ENCODE peak calls at places on chromosomes 6 and 20, in five cellular contexts. W is mucosa of descending colon, K is heart left ventricle, T is brain microvascular endothelial cell, X is HCT116. D is an unnamed sample.

GRCh38 chr6:104483225-104483834 is 376.4 kb downstream of the HACE1 start:
- DNase-seq in T (no peak), K (no peak), X (peak), W (no peak), D (no peak)

GRCh38 chr6:89368107-89368506 is 15.6 kb upstream of the UBE2J1 start:
- DNase-seq in T (peak), X (no peak), K (peak), W (peak), D (no peak)

GRCh38 chr6:165186041-165186440 is 123.4 kb downstream of the C6orf118 start:
- DNase-seq in W (no peak), T (no peak), K (no peak), X (no peak), D (no peak)

GRCh38 chr6:101080597-101080996 is 199.5 kb upstream of the ASCC3 start:
- DNase-seq in X (no peak), T (peak), K (no peak), W (no peak), D (no peak)

GRCh38 chr20:34582221-34582620 is 23.7 kb downstream of the MAP1LC3A start:
- DNase-seq in K (no peak), T (no peak), W (no peak), X (no peak), D (peak)

GRCh38 chr20:18922898-18923297 is 109.3 kb downstream of the SCP2D1 start:
- DNase-seq in X (no peak), K (no peak), W (no peak), T (no peak), D (no peak)

GRCh38 chr20:956330-956951 is 40.3 kb upstream of the ANGPT4 start:
- DNase-seq in X (peak), K (peak), W (peak), T (peak), D (peak)

GRCh38 chr6:166202321-166202733 is 34.7 kb upstream of the TBXT start:
- DNase-seq in X (no peak), W (peak), K (peak), T (no peak), D (peak)

GRCh38 chr20:35568645-35569044 is 26.8 kb downstream of the ERGIC3 start:
- DNase-seq in X (peak), K (no peak), T (no peak), W (peak), D (no peak)

GRCh38 chr6:144922120-144922722 is 637.1 kb downstream of the UTRN start:
- DNase-seq in K (no peak), T (no peak), X (no peak), W (no peak), D (no peak)

GRCh38 chr20:19620471-19620870 is 137.6 kb upstream of the RIN2 start:
- DNase-seq in X (no peak), K (no peak), W (no peak), T (no peak), D (no peak)

GRCh38 chr6:150667977-150668716 is 68.5 kb downstream of the PLEKHG1 start:
- DNase-seq in T (peak), K (peak), W (peak), X (peak), D (no peak)

GRCh38 chr20:54019585-54019984 is 50.8 kb downstream of the BCAS1 start:
- DNase-seq in K (no peak), X (no peak), W (no peak), T (no peak), D (no peak)

GRCh38 chr6:156379946-156380707 is 397.1 kb upstream of the ARID1B start:
- DNase-seq in W (no peak), X (peak), T (peak), K (no peak), D (no peak)

GRCh38 chr6:42050897-42051653 is 751 bp downstream of the TAF8 start:
- DNase-seq in W (no peak), K (no peak), T (no peak), X (no peak), D (no peak)

GRCh38 chr6:170388113-170388512 is 81.6 kb downstream of the FAM120B start:
- DNase-seq in T (peak), W (no peak), K (no peak), X (no peak), D (no peak)

GRCh38 chr6:158518196-158519127 is 41.4 kb upstream of the TMEM181 start:
- DNase-seq in T (peak), X (peak), K (peak), W (peak), D (no peak)

GRCh38 chr20:57779401-57780003 is 69.7 kb upstream of the PMEPA1 start:
- DNase-seq in T (no peak), W (no peak), K (no peak), X (no peak), D (no peak)

GRCh38 chr6:109783245-109783990 is 92.3 kb downstream of the FIG4 start:
- DNase-seq in W (no peak), X (no peak), T (no peak), K (no peak), D (no peak)
- TF ChIP-seq CTCF in W (no peak), X (peak), T (peak), K (peak), D (peak)

DNA sequence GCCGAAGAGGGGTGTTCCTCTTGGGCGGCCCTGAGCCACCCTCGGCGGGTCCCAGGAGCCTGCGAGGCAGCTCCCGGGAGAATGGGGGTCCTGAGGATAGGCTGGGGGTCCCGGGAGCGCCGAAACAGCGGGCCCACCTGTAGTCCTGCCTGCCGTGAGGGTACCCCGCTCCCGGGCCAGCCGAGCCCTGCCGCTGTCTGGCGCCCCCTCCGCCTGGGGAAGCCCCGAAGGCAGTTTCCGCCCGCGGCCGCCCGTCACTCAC is 280 bp downstream of the SPATA2 start:
- DNase-seq in K (no peak), X (no peak), T (no peak), W (no peak), D (no peak)
- TF ChIP-seq CTCF in K (no peak), X (no peak), T (no peak), W (no peak), D (no peak)

DNA sequence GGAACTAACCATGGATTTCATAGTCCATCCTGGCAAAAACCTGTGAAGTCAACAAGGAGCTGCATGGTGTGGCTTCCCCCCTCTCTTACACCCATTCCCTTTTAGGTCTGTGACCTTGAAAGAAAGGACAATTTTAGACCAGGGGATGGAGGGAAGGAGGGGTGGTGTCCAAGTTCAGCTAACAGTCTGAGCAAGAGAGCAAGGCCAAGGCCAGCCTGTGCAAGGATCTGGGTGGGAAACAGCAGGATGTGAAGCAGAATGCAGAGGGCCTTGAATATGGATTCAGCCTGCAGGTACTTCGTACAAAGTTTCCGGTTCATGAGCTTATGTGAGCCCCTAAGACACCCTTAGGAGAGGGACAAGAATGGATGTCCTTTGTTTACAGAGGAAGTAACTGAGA is 293.0 kb downstream of the KIF16B start:
- DNase-seq in T (no peak), K (no peak), W (no peak), X (no peak), D (peak)
- TF ChIP-seq CTCF in T (no peak), K (no peak), W (no peak), X (no peak), D (no peak)

GRCh38 chr20:44448753-44449546 is 26.7 kb upstream of the TTPAL start:
- DNase-seq in K (no peak), T (no peak), W (no peak), X (peak), D (no peak)
- TF ChIP-seq CTCF in K (peak), T (peak), W (no peak), X (peak), D (peak)

DNA sequence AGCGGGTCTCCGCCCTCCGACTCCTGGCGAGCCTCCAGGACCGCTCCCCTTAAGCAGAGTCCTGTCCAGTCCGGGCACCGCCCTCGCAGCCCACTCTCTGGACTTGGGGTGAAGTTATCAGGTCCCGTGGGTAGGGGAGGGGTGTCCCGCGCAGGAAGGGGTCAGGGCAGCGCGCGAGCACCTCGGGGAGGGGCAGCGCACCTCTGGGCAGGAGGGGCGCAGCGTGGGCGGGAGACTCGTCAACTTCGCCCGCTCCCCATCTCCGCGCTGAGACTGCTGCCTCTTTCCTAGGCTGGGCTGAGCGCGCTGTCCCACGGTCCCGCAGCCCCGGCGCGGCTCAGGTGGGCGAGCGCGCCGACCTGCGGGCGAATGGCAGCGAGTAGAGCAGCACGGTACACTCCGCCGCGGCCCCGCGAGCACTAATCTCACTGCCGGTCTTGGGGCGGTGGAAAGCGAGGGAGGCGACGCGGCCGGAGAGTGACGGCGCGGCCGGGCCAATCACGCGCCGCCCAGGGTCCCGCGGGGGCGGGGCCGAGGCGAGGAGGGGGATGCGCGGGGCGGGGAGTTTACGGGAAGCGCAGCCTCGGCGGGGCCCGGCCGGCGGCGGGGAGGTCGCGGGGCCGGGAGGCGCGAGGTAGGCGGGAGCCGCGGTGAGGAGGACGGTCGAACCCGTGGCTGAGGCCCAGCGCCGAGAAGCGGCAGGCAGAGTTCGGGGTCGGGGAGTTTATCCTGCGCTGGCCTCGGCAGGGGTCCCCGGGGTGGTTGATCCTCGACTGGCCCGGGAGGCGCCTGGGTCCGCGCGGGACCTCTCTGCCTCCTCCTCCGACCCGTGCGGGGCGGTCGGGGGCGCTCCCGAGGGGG is at the start of gene MAN1A1:
- DNase-seq in T (peak), W (peak), K (peak), X (peak), D (peak)
- TF ChIP-seq CTCF in T (no peak), W (no peak), K (no peak), X (no peak), D (no peak)

GRCh38 chr6:153503810-153504209 is 372.7 kb upstream of the RGS17 start:
- DNase-seq in K (no peak), W (no peak), X (peak), T (no peak), D (no peak)
- TF ChIP-seq CTCF in K (no peak), W (no peak), X (peak), T (peak), D (peak)

D was measured in osteocyte.